ENCODE peak calls at places on chromosomes 16 and 17, in ten cellular contexts. Q is SK-MEL-5; H is Daoy; Z is GM12865; N is anterior cingulate cortex; M is spleen; D is IMR-90; B is stromal cell of bone marrow; X is skeletal muscle cell; I is effector CD8-positive, alpha-beta T cell. V is an unnamed sample.

GRCh38 chr17:63701477-63702222 is 1.7 kb upstream of the LIMD2 start:
- DNase-seq in D (no peak), M (peak; percentile 93), N (no peak), X (no peak), B (no peak), Z (peak; percentile 89), Q (no peak), I (peak; percentile 53), H (no peak), V (peak; percentile 55)

GRCh38 chr17:521168-521525 is 168.5 kb upstream of the RPH3AL start:
- DNase-seq in B (no peak), Q (no peak), Z (no peak), N (no peak), I (no peak), X (no peak), M (no peak), D (peak; percentile 18), H (no peak), V (no peak)

GRCh38 chr17:48102700-48103378 is 1.6 kb upstream of the CBX1 start:
- DNase-seq in I (peak; percentile 2), B (no peak), Z (no peak), M (peak; percentile 27), D (no peak), Q (peak; percentile 39), N (no peak), H (no peak), X (no peak), V (peak; percentile 18)

GRCh38 chr17:65389956-65390355 is 171.5 kb downstream of the AXIN2 start:
- DNase-seq in X (peak; percentile 7), Z (no peak), Q (no peak), D (peak; percentile 68), M (no peak), N (no peak), H (peak; percentile 69), B (peak; percentile 49), I (no peak), V (no peak)

GRCh38 chr17:70187383-70187782 is 18.1 kb downstream of the KCNJ2 start:
- DNase-seq in H (no peak), D (peak; percentile 67), N (no peak), Q (no peak), X (peak; percentile 62), B (peak; percentile 71), I (no peak), Z (no peak), M (no peak), V (no peak)

GRCh38 chr16:23754594-23755483 is at the start of gene CHP2:
- DNase-seq in M (no peak), Q (no peak), I (no peak), H (peak; percentile 33), D (no peak), Z (no peak), N (no peak), B (no peak), X (no peak), V (no peak)

GRCh38 chr16:57043248-57043647 is 49.1 kb upstream of the CPNE2 start:
- DNase-seq in N (no peak), I (no peak), B (no peak), X (no peak), H (no peak), Q (no peak), Z (no peak), M (no peak), D (no peak), V (no peak)

GRCh38 chr17:43402567-43402966 is 3.8 kb downstream of the ARL4D start:
- DNase-seq in I (no peak), H (no peak), B (no peak), Z (no peak), N (no peak), M (no peak), Q (no peak), X (no peak), D (no peak), V (no peak)